ENCODE peak calls at places on chromosomes 11 and 22, in four cellular contexts. One of them, this sample, is unnamed.

GRCh38 chr11:65764434-65764833 is 16.3 kb downstream of the AP5B1 start:
- DNase-seq in NCI-H2081: no peak
- DNase-seq in colonic mucosa: peak
- DNase-seq in left ventricle myocardium superior: no peak
- DNase-seq in this sample: no peak

GRCh38 chr11:59776210-59777066 is 21.3 kb downstream of the STX3 start:
- DNase-seq in colonic mucosa: peak
- DNase-seq in NCI-H2081: no peak
- DNase-seq in left ventricle myocardium superior: no peak
- DNase-seq in this sample: no peak

GRCh38 chr22:23183107-23183698 is 2.9 kb downstream of the BCR start:
- DNase-seq in colonic mucosa: peak
- DNase-seq in left ventricle myocardium superior: peak
- DNase-seq in NCI-H2081: peak
- DNase-seq in this sample: peak

GRCh38 chr22:43400449-43400848 is 11.4 kb upstream of the MPPED1 start:
- DNase-seq in colonic mucosa: no peak
- DNase-seq in left ventricle myocardium superior: peak
- DNase-seq in NCI-H2081: no peak
- DNase-seq in this sample: no peak

GRCh38 chr22:25564320-25564978 is at the start of gene GRK3:
- DNase-seq in left ventricle myocardium superior: peak
- DNase-seq in NCI-H2081: peak
- DNase-seq in colonic mucosa: peak
- DNase-seq in this sample: no peak

GRCh38 chr11:8328848-8329330 is 65.2 kb upstream of the LMO1 start:
- DNase-seq in left ventricle myocardium superior: peak
- DNase-seq in colonic mucosa: peak
- DNase-seq in NCI-H2081: peak
- DNase-seq in this sample: peak

GRCh38 chr11:82771781-82772180 is 38.1 kb upstream of the FAM181B start:
- DNase-seq in NCI-H2081: no peak
- DNase-seq in left ventricle myocardium superior: no peak
- DNase-seq in colonic mucosa: no peak
- DNase-seq in this sample: no peak

GRCh38 chr22:42686756-42687491 is 33.7 kb downstream of the A4GALT start:
- DNase-seq in left ventricle myocardium superior: peak
- DNase-seq in colonic mucosa: no peak
- DNase-seq in NCI-H2081: no peak
- DNase-seq in this sample: no peak

GRCh38 chr11:31499576-31500178 is 9.7 kb downstream of the IMMP1L start:
- DNase-seq in left ventricle myocardium superior: no peak
- DNase-seq in colonic mucosa: no peak
- DNase-seq in NCI-H2081: peak
- DNase-seq in this sample: no peak

GRCh38 chr11:129352627-129353026 is 23.0 kb upstream of the BARX2 start:
- DNase-seq in left ventricle myocardium superior: no peak
- DNase-seq in NCI-H2081: no peak
- DNase-seq in colonic mucosa: no peak
- DNase-seq in this sample: no peak

GRCh38 chr11:114311946-114312345 is 15.7 kb downstream of the NNMT start:
- DNase-seq in NCI-H2081: no peak
- DNase-seq in colonic mucosa: no peak
- DNase-seq in left ventricle myocardium superior: no peak
- DNase-seq in this sample: no peak

GRCh38 chr11:13135385-13136271 is 126.5 kb downstream of the RASSF10 start:
- DNase-seq in NCI-H2081: peak
- DNase-seq in left ventricle myocardium superior: no peak
- DNase-seq in colonic mucosa: no peak
- DNase-seq in this sample: peak

GRCh38 chr11:77202941-77203900 is 75.2 kb downstream of the MYO7A start:
- DNase-seq in NCI-H2081: no peak
- DNase-seq in left ventricle myocardium superior: no peak
- DNase-seq in colonic mucosa: no peak
- DNase-seq in this sample: no peak

GRCh38 chr11:87301785-87302540 is 264.2 kb downstream of the TMEM135 start:
- DNase-seq in left ventricle myocardium superior: no peak
- DNase-seq in colonic mucosa: no peak
- DNase-seq in NCI-H2081: no peak
- DNase-seq in this sample: no peak

GRCh38 chr11:35250631-35251030 is 111.7 kb downstream of the CD44 start:
- DNase-seq in left ventricle myocardium superior: no peak
- DNase-seq in colonic mucosa: no peak
- DNase-seq in NCI-H2081: no peak
- DNase-seq in this sample: no peak

GRCh38 chr11:26599421-26599820 is 27.4 kb upstream of the MUC15 start:
- DNase-seq in left ventricle myocardium superior: no peak
- DNase-seq in colonic mucosa: no peak
- DNase-seq in NCI-H2081: peak
- DNase-seq in this sample: no peak

GRCh38 chr11:68255526-68255925 is 16.2 kb downstream of the C11orf24 start:
- DNase-seq in NCI-H2081: no peak
- DNase-seq in left ventricle myocardium superior: peak
- DNase-seq in colonic mucosa: no peak
- DNase-seq in this sample: no peak

GRCh38 chr11:64900263-64900678 is 16.7 kb downstream of the ATG2A start:
- DNase-seq in left ventricle myocardium superior: no peak
- DNase-seq in colonic mucosa: no peak
- DNase-seq in NCI-H2081: no peak
- DNase-seq in this sample: no peak

GRCh38 chr11:109770323-109770722 is 322.9 kb upstream of the ZC3H12C start:
- DNase-seq in NCI-H2081: no peak
- DNase-seq in left ventricle myocardium superior: no peak
- DNase-seq in colonic mucosa: no peak
- DNase-seq in this sample: no peak

This sample was measured in NCI-H2029 treated with DMSO at 0.1 percent for 48 hours.